ENCODE peak calls at places on chromosome 12, in four cellular contexts. V is pancreas, O is brain microvascular endothelial cell, Q is lower lobe of right lung. D is an unnamed sample.

GRCh38 chr12:62761658-62762057 is 173.3 kb downstream of the PPM1H start:
- DNase-seq in O (no peak), Q (no peak), V (no peak), D (no peak)

GRCh38 chr12:109288571-109288970 is 20.5 kb downstream of the FOXN4 start:
- DNase-seq in Q (no peak), O (no peak), V (no peak), D (no peak)

GRCh38 chr12:66514581-66514980 is 164.3 kb downstream of the GRIP1 start:
- DNase-seq in O (peak; percentile 52), V (no peak), Q (no peak), D (no peak)

GRCh38 chr12:124704619-124705018 is 137.2 kb upstream of the NCOR2 start:
- DNase-seq in Q (no peak), V (no peak), O (no peak), D (no peak)

GRCh38 chr12:13959131-13959734 is 22.2 kb downstream of the GRIN2B start:
- DNase-seq in O (no peak), Q (no peak), V (no peak), D (no peak)

GRCh38 chr12:38163442-38163801 is 153.2 kb upstream of the ALG10B start:
- DNase-seq in Q (no peak), O (no peak), V (no peak), D (no peak)

GRCh38 chr12:108838194-108839010 is 19.0 kb downstream of the SSH1 start:
- DNase-seq in O (peak; percentile 99), V (no peak), Q (peak; percentile 89), D (peak; percentile 54)

GRCh38 chr12:68180792-68181744 is 21.5 kb upstream of the IFNG start:
- DNase-seq in O (no peak), V (no peak), Q (no peak), D (peak; percentile 73)

GRCh38 chr12:83161451-83161850 is 474.7 kb downstream of the TMTC2 start:
- DNase-seq in V (no peak), O (peak; percentile 50), Q (no peak), D (no peak)

GRCh38 chr12:110546339-110546738 is 36.8 kb downstream of the PPTC7 start:
- DNase-seq in V (no peak), Q (no peak), O (peak; percentile 66), D (no peak)

GRCh38 chr12:22598141-22598762 is 26.7 kb upstream of the ETNK1 start:
- DNase-seq in O (no peak), Q (no peak), V (no peak), D (no peak)

GRCh38 chr12:109923038-109923437 is 23.0 kb downstream of the TCHP start:
- DNase-seq in V (no peak), O (no peak), Q (no peak), D (no peak)

GRCh38 chr12:112111931-112112330 is 3.3 kb upstream of the NAA25 start:
- DNase-seq in Q (peak; percentile 63), V (no peak), O (no peak), D (no peak)

GRCh38 chr12:2336409-2336829 is 283.6 kb downstream of the CACNA1C start:
- DNase-seq in Q (no peak), O (peak; percentile 91), V (no peak), D (no peak)

GRCh38 chr12:40105265-40105514 is 691 bp downstream of the SLC2A13 start:
- DNase-seq in O (peak; percentile 0), V (no peak), Q (peak; percentile 77), D (no peak)

GRCh38 chr12:82505150-82505549 is 146.8 kb downstream of the METTL25 start:
- DNase-seq in Q (no peak), O (no peak), V (no peak), D (no peak)

GRCh38 chr12:23631991-23632390 is 317.5 kb downstream of the SOX5 start:
- DNase-seq in O (no peak), Q (no peak), V (no peak), D (no peak)

GRCh38 chr12:23731493-23731892 is 218.0 kb downstream of the SOX5 start:
- DNase-seq in O (no peak), V (no peak), Q (no peak), D (no peak)

GRCh38 chr12:13125996-13126395 is 22.5 kb upstream of the GSG1 start:
- DNase-seq in V (no peak), Q (no peak), O (no peak), D (no peak)

GRCh38 chr12:31588976-31589375 is 2.0 kb downstream of the DENND5B start:
- DNase-seq in O (no peak), V (no peak), Q (no peak), D (no peak)

GRCh38 chr12:100254876-100255275 is 12.0 kb downstream of the DEPDC4 start:
- DNase-seq in V (no peak), Q (no peak), O (no peak), D (no peak)

GRCh38 chr12:40336573-40337199 is 111.9 kb downstream of the LRRK2 start:
- DNase-seq in V (no peak), Q (no peak), O (no peak), D (no peak)

DNA sequence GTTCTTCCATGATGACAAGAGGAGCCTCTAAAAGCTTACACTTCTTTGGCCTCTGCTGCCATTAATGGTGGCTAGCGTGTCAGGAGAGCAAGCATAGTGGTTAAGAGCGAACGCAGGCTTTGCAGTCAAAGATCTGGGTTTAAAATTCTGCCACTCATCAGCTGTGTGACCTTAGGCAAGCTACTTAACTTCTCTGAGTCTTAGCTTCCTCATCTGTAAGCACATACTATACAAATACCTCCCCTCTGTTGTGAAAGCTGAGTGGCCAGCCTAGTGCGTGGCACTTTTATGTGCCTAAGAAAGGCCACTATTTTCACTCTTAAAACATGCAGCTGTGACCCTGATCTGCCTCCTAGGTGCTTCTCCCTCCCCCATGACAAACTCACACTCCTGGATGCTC is 11.6 kb downstream of the APPL2 start:
- DNase-seq in V (no peak), Q (no peak), O (no peak), D (no peak)
- H3K27ac ChIP-seq in V (no peak overlapping the region), Q (no peak overlapping the region), O (no peak overlapping the region), D (no peak overlapping the region)

DNA sequence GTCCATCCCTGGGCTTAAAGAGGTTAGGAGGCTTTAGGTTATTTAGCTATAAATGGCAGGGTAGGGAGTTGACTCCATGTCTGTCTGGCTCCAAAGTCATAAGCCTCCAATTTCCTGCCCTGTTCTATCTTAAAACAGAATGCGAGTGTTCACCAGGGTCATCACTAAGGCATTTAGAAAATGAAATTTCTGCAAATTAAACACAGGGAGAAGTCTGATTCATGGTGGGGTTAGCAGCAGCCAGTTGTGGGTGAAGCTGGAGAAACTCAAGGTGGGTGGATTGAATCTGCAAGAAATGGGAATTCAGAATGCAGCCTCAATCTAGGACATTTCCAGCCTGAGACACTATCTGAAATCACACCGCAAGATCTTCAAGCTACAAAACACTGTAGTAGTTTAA is 13.0 kb upstream of the C12orf75 start:
- DNase-seq in O (peak; percentile 30), Q (no peak), V (no peak), D (no peak)
- H3K27ac ChIP-seq in O (no peak overlapping the region), Q (no peak overlapping the region), V (peak overlapping the region; percentile 67), D (no peak overlapping the region)

GRCh38 chr12:113774526-113774925 is 191.6 kb downstream of the RBM19 start:
- DNase-seq in Q (no peak), O (no peak), V (no peak), D (no peak)
- H3K27ac ChIP-seq in Q (no peak overlapping the region), O (no peak overlapping the region), V (no peak overlapping the region), D (no peak overlapping the region)

DNA sequence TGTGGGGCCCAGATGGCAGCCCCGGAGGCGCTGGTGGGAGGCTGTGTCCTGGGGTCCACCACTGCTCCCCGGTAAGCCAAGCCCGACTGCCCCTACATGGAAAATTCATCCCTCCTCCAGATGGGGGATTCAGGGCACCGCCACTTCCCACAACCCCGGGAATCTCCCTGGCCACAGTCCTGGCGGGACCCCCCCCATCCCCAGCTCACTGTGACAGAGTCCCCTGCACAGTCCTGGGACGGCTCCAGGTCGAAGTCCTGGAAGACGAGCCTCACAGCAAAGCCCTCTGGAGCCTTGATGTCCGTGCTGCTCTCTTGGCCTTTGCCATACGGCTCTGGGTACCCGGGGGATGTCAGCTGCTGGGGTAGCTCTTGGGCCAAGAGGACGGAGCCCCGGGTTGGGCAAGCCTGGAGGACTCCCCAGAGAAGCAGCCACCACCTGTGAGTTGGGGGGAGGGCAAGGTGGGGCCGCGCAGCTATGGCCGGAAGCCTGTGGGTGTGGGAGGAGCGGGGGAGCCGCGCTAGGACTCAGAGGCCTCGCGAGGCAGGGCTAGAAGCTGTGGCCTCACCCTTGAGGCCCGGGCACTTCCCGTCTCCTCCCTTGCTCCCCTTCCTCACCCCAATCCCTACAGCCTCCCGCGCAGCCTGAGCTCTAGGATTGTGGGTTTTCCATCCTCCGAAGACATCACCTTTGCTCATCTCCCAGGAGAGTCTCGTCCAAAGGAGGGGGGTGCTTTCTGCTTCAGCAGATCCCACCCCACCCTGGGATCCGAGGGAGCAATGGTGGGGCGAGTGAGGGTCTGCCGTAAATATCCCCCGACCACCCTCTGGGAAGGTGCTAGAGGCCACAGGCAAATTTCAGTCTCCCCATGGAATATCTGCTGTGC is 729 bp downstream of the C1RL start:
- DNase-seq in O (peak; percentile 33), Q (peak; percentile 93), V (peak; percentile 84), D (peak; percentile 71)
- H3K27ac ChIP-seq in O (peak overlapping the region; percentile 58), Q (peak overlapping the region; percentile 96), V (peak overlapping the region; percentile 95), D (peak overlapping the region; percentile 79)

GRCh38 chr12:48780381-48781025 is 8.4 kb downstream of the ADCY6 start:
- DNase-seq in Q (no peak), V (no peak), O (no peak), D (no peak)
- H3K27ac ChIP-seq in Q (no peak overlapping the region), V (no peak overlapping the region), O (peak overlapping the region; percentile 70), D (no peak overlapping the region)

DNA sequence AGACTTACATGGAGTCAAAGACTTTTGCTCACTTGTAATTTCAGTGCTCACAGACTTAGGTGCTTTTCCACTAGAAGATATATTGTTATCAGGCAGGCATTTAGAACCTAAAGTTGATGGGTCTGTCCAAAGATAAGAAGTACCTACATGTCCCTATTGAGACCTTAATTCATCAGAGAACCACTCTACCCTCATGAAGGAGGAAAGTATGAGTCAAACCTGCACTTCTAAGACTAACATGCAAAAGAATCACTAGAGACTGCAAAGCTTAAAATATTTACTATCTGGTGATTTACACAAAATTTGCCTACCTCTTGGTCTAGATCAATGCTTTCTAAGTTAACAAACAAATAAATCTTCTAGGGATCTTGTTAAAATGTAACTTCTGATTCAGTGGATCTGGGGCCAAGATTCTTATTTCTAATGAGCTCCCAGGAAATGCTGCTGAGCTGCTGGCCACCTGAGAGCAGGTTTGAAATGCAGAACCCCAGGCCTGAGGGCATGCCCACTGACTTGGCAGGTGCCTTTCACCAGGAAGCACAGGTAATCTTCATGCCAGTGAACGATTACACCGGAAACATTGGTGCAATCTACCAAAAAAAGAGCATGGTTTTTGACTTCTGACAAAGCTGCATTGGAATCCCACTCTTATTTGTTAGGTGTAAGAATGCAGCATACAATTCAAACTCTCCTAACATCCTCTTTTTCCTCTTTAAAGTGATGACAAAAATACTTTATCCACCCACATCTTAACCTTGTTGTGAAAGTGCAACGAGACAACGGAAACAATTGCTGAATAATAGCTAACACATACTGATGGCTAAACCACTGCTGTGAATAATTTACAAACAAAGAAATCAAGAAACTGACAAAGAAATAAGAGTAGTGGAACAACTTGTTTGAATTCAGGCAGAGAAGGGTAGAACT is 214.2 kb downstream of the ADAMTS20 start:
- DNase-seq in Q (no peak), V (no peak), O (no peak), D (no peak)
- H3K27ac ChIP-seq in Q (no peak overlapping the region), V (no peak overlapping the region), O (no peak overlapping the region), D (no peak overlapping the region)

D was measured in CD4-positive, CD25-positive, alpha-beta regulatory T cell.